ENCODE peak calls at places on chromosomes 16 and 17, in nine cellular contexts. One of them, this sample, is unnamed.

GRCh38 chr16:3646348-3646920 is 8.1 kb upstream of the DNASE1 start:
- DNase-seq in T-helper 1 cell: no peak
- DNase-seq in effector CD4-positive, alpha-beta T cell: no peak
- DNase-seq in germinal center: no peak
- DNase-seq in iris pigment epithelial cell: peak; percentile 43
- DNase-seq in epithelial cell of prostate: peak; percentile 26
- DNase-seq in glomerular endothelial cell: no peak
- DNase-seq in cardiac fibroblast: no peak
- DNase-seq in OCI-LY7: no peak
- DNase-seq in this sample: peak; percentile 13

GRCh38 chr17:28983286-28984240 is 22.3 kb downstream of the SEZ6 start:
- DNase-seq in glomerular endothelial cell: no peak
- DNase-seq in epithelial cell of prostate: no peak
- DNase-seq in cardiac fibroblast: no peak
- DNase-seq in T-helper 1 cell: no peak
- DNase-seq in iris pigment epithelial cell: peak; percentile 14
- DNase-seq in OCI-LY7: no peak
- DNase-seq in effector CD4-positive, alpha-beta T cell: no peak
- DNase-seq in germinal center: no peak
- DNase-seq in this sample: no peak

GRCh38 chr16:27508476-27508875 is 41.2 kb downstream of the GTF3C1 start:
- DNase-seq in OCI-LY7: no peak
- DNase-seq in T-helper 1 cell: no peak
- DNase-seq in glomerular endothelial cell: no peak
- DNase-seq in germinal center: no peak
- DNase-seq in cardiac fibroblast: no peak
- DNase-seq in iris pigment epithelial cell: no peak
- DNase-seq in effector CD4-positive, alpha-beta T cell: no peak
- DNase-seq in epithelial cell of prostate: no peak
- DNase-seq in this sample: no peak

GRCh38 chr17:40307001-40307690 is 1.8 kb upstream of the RARA start:
- DNase-seq in effector CD4-positive, alpha-beta T cell: no peak
- DNase-seq in iris pigment epithelial cell: peak; percentile 44
- DNase-seq in OCI-LY7: no peak
- DNase-seq in germinal center: no peak
- DNase-seq in epithelial cell of prostate: no peak
- DNase-seq in cardiac fibroblast: peak; percentile 78
- DNase-seq in T-helper 1 cell: no peak
- DNase-seq in glomerular endothelial cell: no peak
- DNase-seq in this sample: peak; percentile 51

GRCh38 chr17:61314368-61315078 is 85.1 kb upstream of the TBX2 start:
- DNase-seq in effector CD4-positive, alpha-beta T cell: no peak
- DNase-seq in glomerular endothelial cell: no peak
- DNase-seq in germinal center: no peak
- DNase-seq in epithelial cell of prostate: peak; percentile 39
- DNase-seq in iris pigment epithelial cell: peak; percentile 73
- DNase-seq in OCI-LY7: no peak
- DNase-seq in T-helper 1 cell: no peak
- DNase-seq in cardiac fibroblast: peak; percentile 88
- DNase-seq in this sample: peak; percentile 89

GRCh38 chr16:48613061-48613957 is 3.3 kb upstream of the N4BP1 start:
- DNase-seq in T-helper 1 cell: peak; percentile 70
- DNase-seq in effector CD4-positive, alpha-beta T cell: peak; percentile 73
- DNase-seq in glomerular endothelial cell: no peak
- DNase-seq in iris pigment epithelial cell: peak; percentile 69
- DNase-seq in germinal center: no peak
- DNase-seq in OCI-LY7: peak; percentile 35
- DNase-seq in epithelial cell of prostate: peak; percentile 90
- DNase-seq in cardiac fibroblast: peak; percentile 82
- DNase-seq in this sample: no peak

GRCh38 chr17:1165836-1166235 is 13.9 kb downstream of the ABR start:
- DNase-seq in cardiac fibroblast: no peak
- DNase-seq in glomerular endothelial cell: no peak
- DNase-seq in epithelial cell of prostate: no peak
- DNase-seq in germinal center: no peak
- DNase-seq in T-helper 1 cell: no peak
- DNase-seq in OCI-LY7: no peak
- DNase-seq in iris pigment epithelial cell: no peak
- DNase-seq in effector CD4-positive, alpha-beta T cell: no peak
- DNase-seq in this sample: no peak

GRCh38 chr16:86664518-86665318 is 86.4 kb downstream of the FOXL1 start:
- DNase-seq in cardiac fibroblast: peak; percentile 89
- DNase-seq in germinal center: no peak
- DNase-seq in glomerular endothelial cell: peak; percentile 94
- DNase-seq in iris pigment epithelial cell: peak; percentile 94
- DNase-seq in effector CD4-positive, alpha-beta T cell: no peak
- DNase-seq in epithelial cell of prostate: peak; percentile 79
- DNase-seq in OCI-LY7: peak; percentile 23
- DNase-seq in T-helper 1 cell: no peak
- DNase-seq in this sample: peak; percentile 97

GRCh38 chr17:34357398-34357797 is 1.1 kb downstream of the CCL13 start:
- DNase-seq in iris pigment epithelial cell: no peak
- DNase-seq in germinal center: no peak
- DNase-seq in glomerular endothelial cell: no peak
- DNase-seq in T-helper 1 cell: no peak
- DNase-seq in cardiac fibroblast: no peak
- DNase-seq in OCI-LY7: no peak
- DNase-seq in effector CD4-positive, alpha-beta T cell: no peak
- DNase-seq in epithelial cell of prostate: no peak
- DNase-seq in this sample: no peak

GRCh38 chr17:8928347-8928746 is 37.2 kb downstream of the PIK3R5 start:
- DNase-seq in glomerular endothelial cell: no peak
- DNase-seq in iris pigment epithelial cell: no peak
- DNase-seq in germinal center: no peak
- DNase-seq in T-helper 1 cell: no peak
- DNase-seq in effector CD4-positive, alpha-beta T cell: no peak
- DNase-seq in cardiac fibroblast: no peak
- DNase-seq in epithelial cell of prostate: no peak
- DNase-seq in OCI-LY7: no peak
- DNase-seq in this sample: no peak

GRCh38 chr17:2395258-2396170 is 5.3 kb downstream of the MNT start:
- DNase-seq in cardiac fibroblast: peak; percentile 45
- DNase-seq in iris pigment epithelial cell: peak; percentile 65
- DNase-seq in OCI-LY7: no peak
- DNase-seq in germinal center: no peak
- DNase-seq in effector CD4-positive, alpha-beta T cell: no peak
- DNase-seq in T-helper 1 cell: no peak
- DNase-seq in glomerular endothelial cell: no peak
- DNase-seq in epithelial cell of prostate: no peak
- DNase-seq in this sample: no peak

GRCh38 chr17:74812109-74812864 is 36.1 kb upstream of the NAT9 start:
- DNase-seq in glomerular endothelial cell: no peak
- DNase-seq in iris pigment epithelial cell: no peak
- DNase-seq in epithelial cell of prostate: no peak
- DNase-seq in OCI-LY7: no peak
- DNase-seq in germinal center: no peak
- DNase-seq in cardiac fibroblast: no peak
- DNase-seq in effector CD4-positive, alpha-beta T cell: no peak
- DNase-seq in T-helper 1 cell: no peak
- DNase-seq in this sample: no peak

GRCh38 chr17:20613248-20613647 is 33.7 kb downstream of the CDRT15L2 start:
- DNase-seq in epithelial cell of prostate: no peak
- DNase-seq in effector CD4-positive, alpha-beta T cell: no peak
- DNase-seq in germinal center: no peak
- DNase-seq in iris pigment epithelial cell: no peak
- DNase-seq in glomerular endothelial cell: no peak
- DNase-seq in OCI-LY7: no peak
- DNase-seq in cardiac fibroblast: no peak
- DNase-seq in T-helper 1 cell: no peak
- DNase-seq in this sample: no peak

GRCh38 chr16:58339452-58339938 is 44.7 kb upstream of the PRSS54 start:
- DNase-seq in glomerular endothelial cell: no peak
- DNase-seq in iris pigment epithelial cell: no peak
- DNase-seq in epithelial cell of prostate: no peak
- DNase-seq in effector CD4-positive, alpha-beta T cell: no peak
- DNase-seq in OCI-LY7: no peak
- DNase-seq in cardiac fibroblast: peak; percentile 51
- DNase-seq in T-helper 1 cell: no peak
- DNase-seq in germinal center: no peak
- DNase-seq in this sample: peak; percentile 8

GRCh38 chr17:83147285-83147684 is 67.9 kb downstream of the METRNL start:
- DNase-seq in OCI-LY7: no peak
- DNase-seq in cardiac fibroblast: no peak
- DNase-seq in effector CD4-positive, alpha-beta T cell: no peak
- DNase-seq in T-helper 1 cell: no peak
- DNase-seq in glomerular endothelial cell: no peak
- DNase-seq in iris pigment epithelial cell: no peak
- DNase-seq in germinal center: no peak
- DNase-seq in epithelial cell of prostate: no peak
- DNase-seq in this sample: no peak

GRCh38 chr16:49617710-49618330 is 238.1 kb downstream of the ZNF423 start:
- DNase-seq in iris pigment epithelial cell: no peak
- DNase-seq in epithelial cell of prostate: no peak
- DNase-seq in glomerular endothelial cell: no peak
- DNase-seq in germinal center: no peak
- DNase-seq in cardiac fibroblast: no peak
- DNase-seq in OCI-LY7: no peak
- DNase-seq in T-helper 1 cell: no peak
- DNase-seq in effector CD4-positive, alpha-beta T cell: no peak
- DNase-seq in this sample: no peak

GRCh38 chr17:56786989-56787482 is 46.7 kb downstream of the C17orf67 start:
- DNase-seq in germinal center: no peak
- DNase-seq in OCI-LY7: peak; percentile 6
- DNase-seq in T-helper 1 cell: no peak
- DNase-seq in cardiac fibroblast: peak; percentile 74
- DNase-seq in epithelial cell of prostate: peak; percentile 97
- DNase-seq in effector CD4-positive, alpha-beta T cell: no peak
- DNase-seq in glomerular endothelial cell: peak; percentile 82
- DNase-seq in iris pigment epithelial cell: peak; percentile 98
- DNase-seq in this sample: peak; percentile 88

GRCh38 chr16:4556580-4556979 is 440 bp downstream of the C16orf96 start:
- DNase-seq in glomerular endothelial cell: no peak
- DNase-seq in epithelial cell of prostate: no peak
- DNase-seq in OCI-LY7: no peak
- DNase-seq in T-helper 1 cell: no peak
- DNase-seq in effector CD4-positive, alpha-beta T cell: no peak
- DNase-seq in iris pigment epithelial cell: no peak
- DNase-seq in germinal center: no peak
- DNase-seq in cardiac fibroblast: no peak
- DNase-seq in this sample: no peak

GRCh38 chr17:43578699-43579569 is 32.8 kb upstream of the ETV4 start:
- DNase-seq in germinal center: peak; percentile 51
- DNase-seq in iris pigment epithelial cell: peak; percentile 39
- DNase-seq in effector CD4-positive, alpha-beta T cell: peak; percentile 2
- DNase-seq in T-helper 1 cell: peak; percentile 8
- DNase-seq in cardiac fibroblast: peak; percentile 48
- DNase-seq in glomerular endothelial cell: no peak
- DNase-seq in OCI-LY7: peak; percentile 65
- DNase-seq in epithelial cell of prostate: no peak
- DNase-seq in this sample: peak; percentile 18

GRCh38 chr17:76279742-76280287 is 14.7 kb downstream of the UBALD2 start:
- DNase-seq in cardiac fibroblast: no peak
- DNase-seq in OCI-LY7: no peak
- DNase-seq in T-helper 1 cell: no peak
- DNase-seq in epithelial cell of prostate: no peak
- DNase-seq in glomerular endothelial cell: no peak
- DNase-seq in germinal center: no peak
- DNase-seq in effector CD4-positive, alpha-beta T cell: no peak
- DNase-seq in iris pigment epithelial cell: no peak
- DNase-seq in this sample: no peak

GRCh38 chr17:65472602-65473001 is 88.8 kb downstream of the AXIN2 start:
- DNase-seq in cardiac fibroblast: peak; percentile 92
- DNase-seq in OCI-LY7: no peak
- DNase-seq in germinal center: no peak
- DNase-seq in iris pigment epithelial cell: peak; percentile 53
- DNase-seq in T-helper 1 cell: no peak
- DNase-seq in epithelial cell of prostate: no peak
- DNase-seq in glomerular endothelial cell: no peak
- DNase-seq in effector CD4-positive, alpha-beta T cell: no peak
- DNase-seq in this sample: no peak

GRCh38 chr16:57628008-57628781 is at the start of gene ADGRG1:
- DNase-seq in effector CD4-positive, alpha-beta T cell: no peak
- DNase-seq in iris pigment epithelial cell: peak; percentile 95
- DNase-seq in germinal center: no peak
- DNase-seq in cardiac fibroblast: peak; percentile 96
- DNase-seq in OCI-LY7: no peak
- DNase-seq in epithelial cell of prostate: peak; percentile 88
- DNase-seq in T-helper 1 cell: no peak
- DNase-seq in glomerular endothelial cell: no peak
- DNase-seq in this sample: peak; percentile 94

GRCh38 chr17:48632579-48633265 is 6.6 kb upstream of the HOXB9 start:
- DNase-seq in germinal center: no peak
- DNase-seq in OCI-LY7: no peak
- DNase-seq in effector CD4-positive, alpha-beta T cell: no peak
- DNase-seq in epithelial cell of prostate: no peak
- DNase-seq in iris pigment epithelial cell: no peak
- DNase-seq in T-helper 1 cell: no peak
- DNase-seq in cardiac fibroblast: no peak
- DNase-seq in glomerular endothelial cell: no peak
- DNase-seq in this sample: no peak

GRCh38 chr16:85274501-85274900 is 162.2 kb upstream of the CIBAR2 start:
- DNase-seq in germinal center: no peak
- DNase-seq in effector CD4-positive, alpha-beta T cell: no peak
- DNase-seq in glomerular endothelial cell: no peak
- DNase-seq in T-helper 1 cell: no peak
- DNase-seq in epithelial cell of prostate: no peak
- DNase-seq in iris pigment epithelial cell: no peak
- DNase-seq in cardiac fibroblast: no peak
- DNase-seq in OCI-LY7: no peak
- DNase-seq in this sample: no peak

GRCh38 chr16:27500801-27501200 is 48.9 kb downstream of the GTF3C1 start:
- DNase-seq in effector CD4-positive, alpha-beta T cell: no peak
- DNase-seq in epithelial cell of prostate: no peak
- DNase-seq in T-helper 1 cell: no peak
- DNase-seq in germinal center: no peak
- DNase-seq in glomerular endothelial cell: no peak
- DNase-seq in iris pigment epithelial cell: no peak
- DNase-seq in cardiac fibroblast: no peak
- DNase-seq in OCI-LY7: no peak
- DNase-seq in this sample: no peak

GRCh38 chr16:49839462-49839825 is 16.5 kb downstream of the ZNF423 start:
- DNase-seq in effector CD4-positive, alpha-beta T cell: no peak
- DNase-seq in iris pigment epithelial cell: no peak
- DNase-seq in germinal center: no peak
- DNase-seq in glomerular endothelial cell: no peak
- DNase-seq in T-helper 1 cell: no peak
- DNase-seq in OCI-LY7: no peak
- DNase-seq in epithelial cell of prostate: no peak
- DNase-seq in cardiac fibroblast: no peak
- DNase-seq in this sample: no peak

GRCh38 chr16:86602521-86602920 is 24.2 kb downstream of the FOXL1 start:
- DNase-seq in germinal center: no peak
- DNase-seq in OCI-LY7: no peak
- DNase-seq in glomerular endothelial cell: no peak
- DNase-seq in epithelial cell of prostate: no peak
- DNase-seq in cardiac fibroblast: no peak
- DNase-seq in iris pigment epithelial cell: no peak
- DNase-seq in effector CD4-positive, alpha-beta T cell: no peak
- DNase-seq in T-helper 1 cell: no peak
- DNase-seq in this sample: no peak

GRCh38 chr17:28743243-28744103 is at the start of gene TRAF4:
- DNase-seq in epithelial cell of prostate: no peak
- DNase-seq in germinal center: peak; percentile 82
- DNase-seq in cardiac fibroblast: peak; percentile 86
- DNase-seq in iris pigment epithelial cell: peak; percentile 92
- DNase-seq in effector CD4-positive, alpha-beta T cell: peak; percentile 65
- DNase-seq in T-helper 1 cell: peak; percentile 67
- DNase-seq in glomerular endothelial cell: no peak
- DNase-seq in OCI-LY7: peak; percentile 92
- DNase-seq in this sample: peak; percentile 95

GRCh38 chr16:785563-786535 is 2.3 kb downstream of the RPUSD1 start:
- DNase-seq in epithelial cell of prostate: no peak
- DNase-seq in OCI-LY7: peak; percentile 75
- DNase-seq in cardiac fibroblast: peak; percentile 61
- DNase-seq in effector CD4-positive, alpha-beta T cell: peak; percentile 67
- DNase-seq in germinal center: peak; percentile 74
- DNase-seq in T-helper 1 cell: peak; percentile 72
- DNase-seq in iris pigment epithelial cell: peak; percentile 44
- DNase-seq in glomerular endothelial cell: no peak
- DNase-seq in this sample: peak; percentile 32

GRCh38 chr17:73232587-73233373 is 28.9 kb downstream of the CPSF4L start:
- DNase-seq in effector CD4-positive, alpha-beta T cell: peak; percentile 5
- DNase-seq in epithelial cell of prostate: no peak
- DNase-seq in cardiac fibroblast: peak; percentile 33
- DNase-seq in glomerular endothelial cell: no peak
- DNase-seq in T-helper 1 cell: no peak
- DNase-seq in iris pigment epithelial cell: peak; percentile 41
- DNase-seq in germinal center: peak; percentile 51
- DNase-seq in OCI-LY7: peak; percentile 58
- DNase-seq in this sample: peak; percentile 31

GRCh38 chr17:12522743-12523181 is 142.9 kb upstream of the MYOCD start:
- DNase-seq in OCI-LY7: no peak
- DNase-seq in glomerular endothelial cell: no peak
- DNase-seq in epithelial cell of prostate: no peak
- DNase-seq in cardiac fibroblast: peak; percentile 51
- DNase-seq in T-helper 1 cell: no peak
- DNase-seq in germinal center: no peak
- DNase-seq in effector CD4-positive, alpha-beta T cell: no peak
- DNase-seq in iris pigment epithelial cell: peak; percentile 72
- DNase-seq in this sample: peak; percentile 80